ENCODE peak calls at places on chromosomes 5 and 9, in nine cellular contexts. Y is left lobe of liver; C is T1000; J is left ventricle myocardium inferior; V is NCI-H748 treated with DMSO at 0.1 percent for 48 hours; T is EL; E is ACHN; Z is activated naive CD4-positive, alpha-beta T cell treated with anti-CD3 and anti-CD28 coated beads for 36 hours; X is AG10803. W is an unnamed sample.

GRCh38 chr9:133224762-133225161 is 15.7 kb upstream of the OBP2B start:
- DNase-seq in C (no peak), E (no peak), T (no peak), Y (no peak), X (no peak), Z (no peak), V (no peak), J (no peak), W (no peak)

GRCh38 chr9:124242331-124243194 is 15.2 kb upstream of the NEK6 start:
- DNase-seq in Y (no peak), X (peak; percentile 47), J (no peak), V (no peak), T (peak; percentile 65), Z (no peak), E (no peak), C (no peak), W (no peak)

GRCh38 chr5:100690036-100690560 is 154.9 kb downstream of the FAM174A start:
- DNase-seq in V (no peak), J (no peak), C (no peak), Y (no peak), E (no peak), X (no peak), T (peak; percentile 38), Z (no peak), W (no peak)

GRCh38 chr9:128580731-128581130 is 28.3 kb downstream of the SPTAN1 start:
- DNase-seq in Y (no peak), V (no peak), C (no peak), E (no peak), Z (no peak), X (no peak), J (no peak), T (no peak), W (no peak)

GRCh38 chr5:3027866-3028635 is 276.6 kb upstream of the IRX2 start:
- DNase-seq in Y (no peak), Z (no peak), E (no peak), J (no peak), X (no peak), V (no peak), T (no peak), C (no peak), W (no peak)

GRCh38 chr9:130531670-130532069 is 47.7 kb upstream of the FUBP3 start:
- DNase-seq in E (no peak), C (no peak), X (no peak), J (no peak), T (no peak), Y (no peak), V (no peak), Z (no peak), W (no peak)

GRCh38 chr5:60522299-60522915 is 177.6 kb downstream of the DEPDC1B start:
- DNase-seq in E (no peak), T (peak; percentile 60), C (no peak), X (peak; percentile 10), Y (no peak), V (no peak), J (no peak), Z (no peak), W (peak; percentile 19)

GRCh38 chr9:7185612-7186011 is 427.8 kb downstream of the KDM4C start:
- DNase-seq in J (no peak), Z (no peak), X (peak; percentile 89), E (peak; percentile 93), T (peak; percentile 87), Y (no peak), C (peak; percentile 50), V (no peak), W (peak; percentile 77)

GRCh38 chr5:55855509-55855908 is 4.4 kb downstream of the IL31RA start:
- DNase-seq in X (no peak), Z (peak; percentile 64), E (no peak), T (peak; percentile 13), V (no peak), C (no peak), J (no peak), Y (no peak), W (no peak)

GRCh38 chr5:94471496-94471895 is 146.9 kb downstream of the KIAA0825 start:
- DNase-seq in E (no peak), T (no peak), Y (no peak), Z (no peak), V (no peak), C (no peak), X (peak; percentile 58), J (no peak), W (no peak)

GRCh38 chr5:16588434-16589214 is 28.2 kb downstream of the RETREG1 start:
- DNase-seq in C (no peak), E (no peak), V (peak; percentile 41), X (no peak), T (no peak), J (no peak), Z (no peak), Y (peak; percentile 73), W (no peak)

GRCh38 chr5:118529361-118530154 is 458.8 kb downstream of the DTWD2 start:
- DNase-seq in V (no peak), X (peak; percentile 9), J (peak; percentile 70), C (no peak), Z (no peak), T (no peak), E (no peak), Y (no peak), W (no peak)

W was measured in foreskin fibroblast.